ENCODE peak calls at places on chromosome 5, in eight cellular contexts. K is Karpas-422, G is midbrain, E is endothelial cell, R is islet precursor cell, C is progenitor cell of endocrine pancreas, O is HCT116, W is HT-29. S is an unnamed sample.
A peak's percentile ranks its signal among the peaks of the same experiment; 100 is the strongest.

GRCh38 chr5:173197375-173197891 is 37.6 kb downstream of the NKX2-5 start:
- DNase-seq in O (no peak), W (no peak), R (no peak), C (no peak), G (no peak), K (no peak), E (no peak), S (no peak)

GRCh38 chr5:39159986-39160490 is 59.3 kb downstream of the FYB1 start:
- DNase-seq in O (no peak), K (no peak), C (no peak), E (no peak), W (no peak), G (no peak), R (no peak), S (no peak)

GRCh38 chr5:176418251-176418650 is 1.9 kb upstream of the CLTB start:
- DNase-seq in K (no peak), R (peak; percentile 89), O (no peak), W (no peak), C (no peak), G (no peak), E (no peak), S (no peak)

GRCh38 chr5:82735160-82735789 is 341.9 kb downstream of the TMEM167A start:
- DNase-seq in O (peak; percentile 63), E (no peak), W (peak; percentile 83), R (no peak), C (no peak), K (no peak), G (no peak), S (no peak)

GRCh38 chr5:37740331-37741066 is 99.3 kb downstream of the GDNF start:
- DNase-seq in R (no peak), G (no peak), O (no peak), W (no peak), K (no peak), E (no peak), C (no peak), S (no peak)

GRCh38 chr5:13632676-13633075 is 311.8 kb downstream of the DNAH5 start:
- DNase-seq in K (no peak), E (no peak), C (no peak), G (no peak), R (peak; percentile 86), W (no peak), O (no peak), S (no peak)

GRCh38 chr5:139746691-139747582 is 48.7 kb upstream of the PSD2 start:
- DNase-seq in R (peak; percentile 69), O (no peak), E (no peak), C (no peak), W (no peak), G (peak; percentile 48), K (no peak), S (peak; percentile 66)

GRCh38 chr5:83227611-83228010 is 150.3 kb downstream of the XRCC4 start:
- DNase-seq in C (no peak), K (no peak), O (no peak), E (no peak), G (no peak), R (no peak), W (no peak), S (no peak)

GRCh38 chr5:134083517-134083916 is 31.0 kb upstream of the TCF7 start:
- DNase-seq in W (no peak), R (peak; percentile 59), E (no peak), K (no peak), O (no peak), C (no peak), G (no peak), S (no peak)

GRCh38 chr5:1423901-1424603 is 21.2 kb downstream of the SLC6A3 start:
- DNase-seq in C (no peak), E (no peak), R (no peak), G (no peak), O (no peak), W (no peak), K (no peak), S (no peak)

GRCh38 chr5:67089200-67089725 is 107.3 kb downstream of the CD180 start:
- DNase-seq in C (no peak), W (no peak), K (no peak), R (no peak), G (peak; percentile 16), O (no peak), E (no peak), S (no peak)

GRCh38 chr5:38557309-38557710 is 864 bp upstream of the LIFR start:
- DNase-seq in K (no peak), O (no peak), W (no peak), E (no peak), R (no peak), C (no peak), G (peak; percentile 61), S (peak; percentile 56)

GRCh38 chr5:72427488-72428437 is 79.4 kb downstream of the ZNF366 start:
- DNase-seq in O (no peak), E (no peak), G (no peak), C (no peak), K (no peak), R (peak; percentile 84), W (no peak), S (no peak)

GRCh38 chr5:81517462-81517861 is 123.5 kb upstream of the ACOT12 start:
- DNase-seq in E (no peak), O (no peak), C (no peak), R (no peak), G (no peak), K (no peak), W (no peak), S (no peak)

GRCh38 chr5:83467315-83468044 is 4.1 kb upstream of the VCAN start:
- DNase-seq in C (no peak), E (no peak), W (no peak), O (no peak), R (no peak), K (no peak), G (no peak), S (no peak)

GRCh38 chr5:142659405-142659804 is 26.5 kb downstream of the FGF1 start:
- DNase-seq in O (no peak), R (no peak), E (no peak), K (no peak), G (no peak), C (no peak), W (no peak), S (no peak)

GRCh38 chr5:149345892-149346222 is 558 bp downstream of the GRPEL2 start:
- DNase-seq in G (peak; percentile 16), E (no peak), O (no peak), R (no peak), K (peak; percentile 69), C (no peak), W (peak; percentile 35), S (peak; percentile 24)

GRCh38 chr5:61279725-61280124 is 52.3 kb upstream of the ZSWIM6 start:
- DNase-seq in C (no peak), G (no peak), E (no peak), K (no peak), R (no peak), W (no peak), O (no peak), S (no peak)